ENCODE peak calls at places on chromosomes 3 and 15, in five cellular contexts. I is IMR-90, K is SK-N-SH, L is uterus, W is ovary. Y is an unnamed sample.

GRCh38 chr3:66593978-66594377 is 93.2 kb upstream of the LRIG1 start:
- DNase-seq in I (peak; percentile 99), K (no peak), L (no peak), W (no peak), Y (no peak)

GRCh38 chr3:110069641-110070538 is 732.5 kb upstream of the DPPA4 start:
- DNase-seq in I (peak; percentile 77), K (no peak), L (no peak), W (no peak), Y (no peak)

GRCh38 chr3:10387881-10388621 is 67.1 kb upstream of the SEC13 start:
- DNase-seq in I (peak; percentile 15), K (no peak), L (no peak), W (no peak), Y (no peak)

GRCh38 chr3:2476996-2477395 is 378.3 kb downstream of the CNTN4 start:
- DNase-seq in I (no peak), K (no peak), L (no peak), W (no peak), Y (no peak)

GRCh38 chr15:48086582-48086981 is 34.2 kb upstream of the SLC24A5 start:
- DNase-seq in I (no peak), K (no peak), L (no peak), W (peak; percentile 25), Y (no peak)

GRCh38 chr3:8776406-8776805 is 7.0 kb upstream of the OXTR start:
- DNase-seq in I (peak; percentile 92), K (no peak), L (no peak), W (no peak), Y (no peak)

GRCh38 chr3:142270407-142270806 is 45.0 kb upstream of the GK5 start:
- DNase-seq in I (no peak), K (no peak), L (no peak), W (no peak), Y (no peak)

GRCh38 chr15:52789008-52789600 is 1.0 kb downstream of the ONECUT1 start:
- DNase-seq in I (no peak), K (no peak), L (no peak), W (no peak), Y (no peak)

GRCh38 chr15:58355352-58355964 is 76.3 kb upstream of the LIPC start:
- DNase-seq in I (no peak), K (no peak), L (no peak), W (no peak), Y (no peak)

GRCh38 chr3:115403791-115404190 is 219.5 kb upstream of the GAP43 start:
- DNase-seq in I (no peak), K (no peak), L (no peak), W (no peak), Y (no peak)

GRCh38 chr3:41649129-41649739 is 312.7 kb downstream of the ULK4 start:
- DNase-seq in I (no peak), K (no peak), L (no peak), W (no peak), Y (no peak)

GRCh38 chr3:98560911-98561310 is 29.1 kb downstream of the GPR15 start:
- DNase-seq in I (no peak), K (no peak), L (no peak), W (no peak), Y (no peak)

GRCh38 chr3:184713521-184713920 is 1.7 kb upstream of the MAGEF1 start:
- DNase-seq in I (no peak), K (no peak), L (no peak), W (no peak), Y (no peak)

GRCh38 chr15:75650908-75651809 is 3.4 kb downstream of the SNX33 start:
- DNase-seq in I (no peak), K (no peak), L (no peak), W (no peak), Y (peak; percentile 63)

GRCh38 chr15:94744080-94744793 is 512.9 kb downstream of the MCTP2 start:
- DNase-seq in I (no peak), K (no peak), L (no peak), W (no peak), Y (no peak)

DNA sequence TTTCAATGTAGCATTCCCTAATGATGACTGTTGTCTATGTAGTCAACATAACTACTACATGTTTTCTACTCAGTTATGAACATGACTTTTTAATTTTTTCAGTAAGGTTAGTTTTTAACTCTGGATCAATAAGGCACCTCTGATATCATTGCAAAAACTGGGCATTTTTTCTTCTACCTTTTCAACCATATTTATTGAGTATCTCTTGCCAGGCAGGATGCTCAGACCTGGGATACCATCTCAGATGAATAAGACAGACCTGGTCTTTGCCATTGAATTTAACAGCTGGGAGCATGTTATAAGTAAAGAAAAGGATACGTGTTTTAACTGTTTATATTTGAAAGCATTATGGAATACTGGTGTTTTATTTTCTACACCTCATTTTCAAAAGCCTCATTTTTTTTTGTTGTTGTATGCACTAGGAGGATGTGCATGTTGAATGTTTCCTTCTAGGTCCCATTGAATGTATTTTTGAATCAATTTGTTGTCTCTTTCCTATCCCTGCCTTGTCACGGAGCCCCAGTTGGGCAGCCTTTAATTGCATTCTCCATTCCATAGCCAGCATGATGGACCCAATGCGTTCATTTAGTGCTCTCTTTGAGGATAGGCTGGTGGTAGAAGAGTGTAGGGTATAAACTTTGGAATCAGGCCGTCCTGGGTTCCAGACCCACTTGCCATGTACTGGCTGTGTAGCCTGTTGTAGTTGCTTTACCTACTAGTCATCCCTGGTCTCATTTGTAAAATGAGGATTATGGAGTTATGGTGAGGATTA is 3.7 kb downstream of the TGFBR2 start:
- DNase-seq in I (no peak), K (no peak), L (no peak), W (no peak), Y (no peak)
- H3K4me1 ChIP-seq in I (peaks cover 17% of the 10 kb centered on the region), K (peaks cover 4% of the 10 kb centered on the region), L (no peaks in the 10 kb centered on the region), W (peaks cover 2% of the 10 kb centered on the region), Y (peaks cover 32% of the 10 kb centered on the region)

GRCh38 chr3:52257911-52258310 is 12.4 kb downstream of the PPM1M start:
- DNase-seq in I (no peak), K (no peak), L (no peak), W (no peak), Y (no peak)

GRCh38 chr3:52259448-52259847 is 13.9 kb downstream of the PPM1M start:
- DNase-seq in I (no peak), K (no peak), L (no peak), W (no peak), Y (no peak)

GRCh38 chr3:52256622-52257021 is 11.1 kb downstream of the PPM1M start:
- DNase-seq in I (no peak), K (no peak), L (no peak), W (no peak), Y (no peak)

GRCh38 chr3:52262447-52262846 is 16.0 kb downstream of the WDR82 start:
- DNase-seq in I (no peak), K (no peak), L (no peak), W (no peak), Y (no peak)

DNA sequence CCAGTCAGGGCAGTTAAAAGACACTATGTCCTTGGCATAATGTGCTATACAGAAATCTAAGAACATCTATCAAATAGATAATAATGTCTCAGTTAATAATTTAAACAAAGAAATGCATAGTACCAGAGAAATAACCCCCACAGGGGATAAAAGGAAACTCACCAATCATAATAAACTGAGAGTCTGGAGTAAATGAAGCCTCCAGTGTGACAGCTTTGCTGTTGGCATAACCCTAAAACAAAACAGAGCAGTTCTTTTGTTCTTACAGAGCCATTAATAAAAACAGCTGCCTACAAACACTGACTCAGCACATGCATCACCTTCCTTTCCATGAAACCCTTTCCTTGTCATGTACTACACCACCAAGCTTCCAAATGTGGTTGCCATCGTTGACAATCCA is 13.5 kb downstream of the PPM1M start:
- DNase-seq in I (no peak), K (no peak), L (no peak), W (no peak), Y (no peak)
- H3K4me1 ChIP-seq in I (peaks cover 2% of the 10 kb centered on the region), K (no peaks in the 10 kb centered on the region), L (no peaks in the 10 kb centered on the region), W (no peaks in the 10 kb centered on the region), Y (no peaks in the 10 kb centered on the region)

GRCh38 chr15:41651373-41651772 is 8.8 kb upstream of the MGA start:
- DNase-seq in I (no peak), K (no peak), L (no peak), W (no peak), Y (no peak)

GRCh38 chr15:41648770-41649169 is 11.4 kb upstream of the MGA start:
- DNase-seq in I (peak; percentile 84), K (no peak), L (no peak), W (no peak), Y (no peak)

GRCh38 chr15:41648097-41648496 is 12.1 kb upstream of the MGA start:
- DNase-seq in I (no peak), K (no peak), L (no peak), W (no peak), Y (no peak)

GRCh38 chr15:41653760-41654159 is 6.4 kb upstream of the MGA start:
- DNase-seq in I (no peak), K (no peak), L (no peak), W (no peak), Y (no peak)

DNA sequence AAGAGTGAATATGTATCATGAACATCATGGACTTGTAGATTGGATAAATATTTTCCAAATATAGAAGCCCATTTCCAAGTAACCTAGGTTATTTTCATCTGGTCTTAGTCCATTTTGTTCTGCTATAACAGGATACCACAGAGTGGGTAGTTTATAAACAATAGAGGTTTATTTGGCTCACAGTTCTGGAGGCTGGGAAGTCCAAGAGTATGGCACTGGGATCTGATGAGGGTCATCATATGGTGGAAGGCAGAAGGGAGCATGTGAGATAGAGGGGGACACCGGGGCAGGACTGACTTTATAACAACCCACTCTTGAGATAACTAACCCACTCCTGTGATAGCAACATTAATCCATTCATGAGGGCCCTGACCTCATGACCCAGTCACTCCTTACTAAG is 9.4 kb upstream of the MGA start:
- DNase-seq in I (no peak), K (no peak), L (no peak), W (no peak), Y (no peak)
- H3K4me1 ChIP-seq in I (peaks cover 2% of the 10 kb centered on the region), K (no peaks in the 10 kb centered on the region), L (no peaks in the 10 kb centered on the region), W (no peaks in the 10 kb centered on the region), Y (peaks cover 10% of the 10 kb centered on the region)

GRCh38 chr15:63968700-63969099 is 77.6 kb downstream of the DAPK2 start:
- DNase-seq in I (no peak), K (no peak), L (no peak), W (no peak), Y (no peak)

GRCh38 chr15:63970723-63971426 is 75.4 kb downstream of the DAPK2 start:
- DNase-seq in I (no peak), K (no peak), L (no peak), W (no peak), Y (peak; percentile 69)

GRCh38 chr15:63968122-63968524 is 78.2 kb downstream of the DAPK2 start:
- DNase-seq in I (no peak), K (no peak), L (no peak), W (no peak), Y (no peak)

GRCh38 chr15:63971427-63971805 is 74.9 kb downstream of the DAPK2 start:
- DNase-seq in I (no peak), K (no peak), L (no peak), W (no peak), Y (peak; percentile 73)

DNA sequence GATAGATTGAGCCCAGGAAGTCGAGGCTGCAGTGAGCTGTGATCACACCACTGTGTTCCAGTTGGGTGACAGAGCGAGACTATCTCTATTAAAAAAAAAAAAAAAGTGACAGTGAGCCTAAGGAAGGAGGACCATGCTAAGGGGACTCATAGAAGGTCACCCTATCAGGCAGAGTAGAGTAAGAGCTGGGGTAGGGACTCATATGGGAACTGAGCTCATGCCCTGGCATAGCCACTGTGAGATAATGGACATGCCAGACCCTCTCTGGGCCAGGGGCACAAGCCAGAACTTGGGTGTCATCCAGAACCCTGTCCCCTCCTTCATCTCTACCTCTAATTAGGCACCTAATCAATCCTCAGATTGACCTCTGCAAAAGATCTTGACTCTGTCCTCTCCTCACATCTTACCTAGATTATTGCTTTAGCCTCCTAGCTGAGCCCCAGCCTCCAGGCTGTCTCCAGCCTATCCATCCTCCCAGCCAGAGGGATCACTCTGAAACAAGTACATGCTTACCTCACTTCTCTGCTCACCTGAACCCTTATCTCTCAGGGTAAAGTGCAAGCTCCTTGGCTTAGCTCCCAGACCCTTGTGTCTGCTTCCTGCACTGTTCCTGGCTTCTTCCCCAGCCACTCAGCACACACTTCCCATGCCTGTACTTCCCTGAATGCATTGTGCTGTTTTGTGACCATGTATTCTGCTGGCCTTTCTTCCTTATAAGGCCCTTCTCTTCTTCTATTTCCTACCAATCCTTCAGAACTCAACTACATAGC is 76.4 kb downstream of the DAPK2 start:
- DNase-seq in I (no peak), K (no peak), L (no peak), W (no peak), Y (no peak)
- H3K4me1 ChIP-seq in I (peaks cover 10% of the 10 kb centered on the region), K (peaks cover 2% of the 10 kb centered on the region), L (no peaks in the 10 kb centered on the region), W (no peaks in the 10 kb centered on the region), Y (peaks cover 69% of the 10 kb centered on the region)